ENCODE peak calls at places on chromosomes 4 and X, in nine cellular contexts. U is ovary, O is progenitor cell of endocrine pancreas, Y is AG09309, Z is SK-N-SH, N is psoas muscle, S is brain microvascular endothelial cell, X is kidney, A is lower leg skin. T is an unnamed sample.

GRCh38 chr4:78057600-78058560 is 757 bp downstream of the FRAS1 start:
- DNase-seq in U (peak), O (peak), Y (no peak), Z (peak), N (peak), S (peak), X (peak), A (peak), T (peak)

GRCh38 chr4:5824635-5825034 is 68.3 kb downstream of the CRMP1 start:
- DNase-seq in U (no peak), O (no peak), Y (no peak), Z (peak), N (no peak), S (peak), X (no peak), A (no peak), T (no peak)

GRCh38 chrX:50617183-50617582 is 146.6 kb upstream of the DGKK start:
- DNase-seq in U (no peak), O (no peak), Y (no peak), Z (no peak), N (no peak), S (no peak), X (no peak), A (no peak), T (no peak)

GRCh38 chrX:126395909-126396308 is 156.7 kb downstream of the DCAF12L1 start:
- DNase-seq in U (no peak), O (no peak), Y (no peak), Z (no peak), N (no peak), S (no peak), X (no peak), A (no peak), T (no peak)

GRCh38 chr4:47002593-47002992 is 9.2 kb upstream of the GABRA4 start:
- DNase-seq in U (no peak), O (no peak), Y (no peak), Z (no peak), N (no peak), S (peak), X (no peak), A (no peak), T (no peak)

GRCh38 chr4:137677851-137678250 is 145.6 kb upstream of the PCDH18 start:
- DNase-seq in U (no peak), O (no peak), Y (peak), Z (no peak), N (no peak), S (no peak), X (no peak), A (no peak), T (no peak)

GRCh38 chr4:188387134-188387791 is 248.0 kb downstream of the TRIML1 start:
- DNase-seq in U (no peak), O (no peak), Y (no peak), Z (no peak), N (no peak), S (peak), X (no peak), A (no peak), T (no peak)

GRCh38 chrX:75781618-75782017 is 3.4 kb downstream of the MAGEE2 start:
- DNase-seq in U (no peak), O (no peak), Y (no peak), Z (peak), N (no peak), S (no peak), X (peak), A (no peak), T (no peak)

GRCh38 chr4:52483186-52483585 is 175.9 kb downstream of the USP46 start:
- DNase-seq in U (no peak), O (no peak), Y (no peak), Z (peak), N (no peak), S (no peak), X (no peak), A (no peak), T (no peak)

GRCh38 chrX:136125106-136125505 is 22.2 kb upstream of the FHL1 start:
- DNase-seq in U (no peak), O (no peak), Y (no peak), Z (no peak), N (no peak), S (no peak), X (no peak), A (no peak), T (no peak)

GRCh38 chr4:130424211-130424610 is 1328.3 kb downstream of the C4orf33 start:
- DNase-seq in U (no peak), O (no peak), Y (no peak), Z (no peak), N (no peak), S (no peak), X (no peak), A (no peak), T (no peak)

GRCh38 chr4:151302432-151302831 is 23.0 kb downstream of the SH3D19 start:
- DNase-seq in U (no peak), O (no peak), Y (no peak), Z (no peak), N (no peak), S (no peak), X (no peak), A (no peak), T (no peak)

GRCh38 chr4:4859010-4859798 is at the start of gene MSX1:
- DNase-seq in U (peak), O (peak), Y (peak), Z (peak), N (peak), S (peak), X (peak), A (peak), T (peak)

GRCh38 chrX:7462110-7462509 is 314.2 kb upstream of the PUDP start:
- DNase-seq in U (no peak), O (no peak), Y (no peak), Z (no peak), N (no peak), S (no peak), X (no peak), A (no peak), T (no peak)

GRCh38 chr4:71187399-71188196 is 151.2 kb upstream of the SLC4A4 start:
- DNase-seq in U (no peak), O (peak), Y (peak), Z (no peak), N (peak), S (no peak), X (peak), A (peak), T (no peak)

GRCh38 chr4:61520688-61521160 is 320.6 kb downstream of the ADGRL3 start:
- DNase-seq in U (no peak), O (no peak), Y (no peak), Z (no peak), N (no peak), S (peak), X (no peak), A (no peak), T (no peak)

DNA sequence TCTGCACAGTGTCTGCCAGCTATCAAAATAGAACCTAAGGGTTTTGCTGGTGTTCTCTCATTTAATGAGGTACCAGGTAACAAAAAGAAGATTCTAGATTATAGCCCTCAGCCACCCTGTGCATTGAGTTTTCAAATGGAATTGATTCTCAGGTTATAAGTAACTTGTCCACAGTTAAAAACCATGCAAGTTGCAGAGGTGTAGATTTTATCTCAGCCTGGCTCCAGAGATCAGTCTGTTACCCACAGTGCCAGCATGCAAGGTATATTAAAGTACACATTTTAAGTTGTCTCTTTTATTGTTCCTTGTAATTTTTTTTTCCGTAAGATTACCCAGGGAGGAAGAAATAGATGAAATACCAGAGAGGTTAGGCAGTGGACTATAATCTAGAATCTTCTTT is 59.7 kb downstream of the RAPGEF2 start:
- DNase-seq in U (no peak), O (no peak), Y (no peak), Z (no peak), N (no peak), S (no peak), X (no peak), A (no peak), T (no peak)
- TF ChIP-seq CTCF in U (no peak), O (no peak), Y (no peak), Z (no peak), N (no peak), S (no peak), X (no peak), A (no peak), T (no peak)

DNA sequence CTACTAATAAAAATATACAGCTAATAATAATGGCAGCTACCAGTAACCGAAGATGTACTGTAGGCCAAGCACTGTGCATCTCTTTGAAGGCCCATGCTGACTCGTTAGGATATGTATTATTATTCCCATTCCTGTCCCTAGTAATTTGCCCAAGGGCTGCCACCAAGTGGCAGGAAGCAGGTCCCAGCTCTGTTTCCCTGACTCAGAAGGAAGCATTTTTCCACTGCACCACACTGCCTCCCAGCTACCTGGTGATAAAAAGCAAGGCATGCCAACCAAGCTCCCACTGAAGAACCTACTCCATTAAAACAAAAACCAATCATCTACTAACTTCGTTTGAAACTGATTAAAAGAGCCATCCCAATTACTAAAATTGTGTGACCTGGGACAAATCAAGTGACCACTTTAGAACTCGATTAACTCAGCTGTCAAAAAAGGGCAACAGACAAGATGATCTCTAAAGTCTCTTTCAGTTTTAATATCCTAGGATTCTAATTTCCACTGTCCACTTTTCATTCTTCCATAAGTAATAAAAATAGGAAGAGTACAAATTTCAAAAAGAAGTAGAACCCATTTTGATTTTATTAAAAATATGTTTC is 24.3 kb upstream of the PGM2 start:
- DNase-seq in U (peak), O (peak), Y (no peak), Z (peak), N (no peak), S (peak), X (no peak), A (no peak), T (no peak)
- TF ChIP-seq CTCF in U (no peak), O (peak), Y (peak), Z (peak), N (peak), S (peak), X (peak), A (no peak), T (peak)

GRCh38 chr4:10090467-10091250 is 25.9 kb downstream of the WDR1 start:
- DNase-seq in U (no peak), O (no peak), Y (no peak), Z (no peak), N (peak), S (no peak), X (peak), A (no peak), T (no peak)

GRCh38 chr4:10087152-10087791 is 29.3 kb downstream of the WDR1 start:
- DNase-seq in U (no peak), O (no peak), Y (no peak), Z (no peak), N (peak), S (no peak), X (peak), A (no peak), T (no peak)

GRCh38 chr4:10088135-10089010 is 28.2 kb downstream of the WDR1 start:
- DNase-seq in U (no peak), O (no peak), Y (no peak), Z (no peak), N (peak), S (no peak), X (peak), A (no peak), T (no peak)

GRCh38 chr4:10091531-10092181 is 24.9 kb downstream of the WDR1 start:
- DNase-seq in U (no peak), O (no peak), Y (no peak), Z (no peak), N (peak), S (no peak), X (peak), A (no peak), T (no peak)

DNA sequence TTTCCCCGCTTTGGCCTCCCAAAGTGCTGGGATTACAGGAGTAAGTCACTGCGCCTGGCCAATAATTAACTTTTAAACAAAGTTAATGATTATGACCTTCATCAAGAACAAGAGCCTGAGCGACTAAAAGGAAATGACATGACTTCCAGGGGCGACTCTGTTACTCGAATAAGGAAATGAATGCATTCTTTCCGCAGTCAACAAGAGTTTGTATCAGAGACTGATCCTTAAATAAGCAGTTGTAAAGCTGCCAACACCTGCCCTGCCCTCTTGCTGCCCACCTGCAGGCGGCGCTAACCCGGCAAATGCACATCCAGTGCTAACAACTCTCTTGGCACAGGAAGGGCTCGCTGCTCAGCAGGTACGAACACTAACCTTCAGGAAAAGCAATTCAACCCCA is 27.3 kb downstream of the WDR1 start:
- DNase-seq in U (no peak), O (no peak), Y (no peak), Z (no peak), N (peak), S (no peak), X (peak), A (no peak), T (no peak)
- TF ChIP-seq CTCF in U (no peak), O (peak), Y (peak), Z (peak), N (peak), S (peak), X (peak), A (no peak), T (peak)

DNA sequence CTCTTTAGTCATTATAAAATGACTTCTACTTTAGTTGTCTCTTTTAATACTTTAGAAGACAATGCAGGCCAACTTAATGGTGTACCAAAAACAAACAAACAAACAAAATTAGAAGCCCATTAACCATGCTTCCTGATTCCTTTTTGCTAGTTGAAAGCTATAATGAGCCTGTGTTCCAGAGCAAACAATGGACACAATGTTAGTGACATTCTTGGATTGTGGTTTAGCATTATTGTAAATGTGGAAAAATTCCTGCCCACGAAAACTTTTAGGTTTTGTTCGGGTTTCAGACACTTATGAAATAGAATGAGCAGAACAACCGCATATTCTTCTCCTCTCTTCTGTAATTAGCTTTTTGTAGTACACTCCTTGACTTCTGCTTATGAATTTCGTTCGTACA is 1682.7 kb upstream of the PCDH7 start:
- DNase-seq in U (no peak), O (no peak), Y (no peak), Z (no peak), N (no peak), S (no peak), X (no peak), A (no peak), T (no peak)
- TF ChIP-seq CTCF in U (no peak), O (no peak), Y (no peak), Z (no peak), N (no peak), S (no peak), X (no peak), A (no peak), T (no peak)

GRCh38 chr4:72971572-72971971 is 97.9 kb downstream of the COX18 start:
- DNase-seq in U (no peak), O (no peak), Y (peak), Z (no peak), N (no peak), S (peak), X (no peak), A (no peak), T (no peak)
- TF ChIP-seq CTCF in U (no peak), O (no peak), Y (no peak), Z (no peak), N (no peak), S (no peak), X (no peak), A (no peak), T (no peak)

GRCh38 chr4:89868999-89869589 is 25.6 kb upstream of the MMRN1 start:
- DNase-seq in U (no peak), O (no peak), Y (no peak), Z (no peak), N (no peak), S (no peak), X (no peak), A (no peak), T (no peak)
- TF ChIP-seq CTCF in U (no peak), O (peak), Y (peak), Z (peak), N (no peak), S (peak), X (peak), A (no peak), T (peak)

GRCh38 chr4:13907255-13907751 is 279.8 kb upstream of the BOD1L1 start:
- DNase-seq in U (no peak), O (no peak), Y (peak), Z (no peak), N (no peak), S (peak), X (no peak), A (no peak), T (no peak)
- TF ChIP-seq CTCF in U (no peak), O (peak), Y (peak), Z (peak), N (no peak), S (peak), X (no peak), A (no peak), T (no peak)

GRCh38 chr4:159368320-159368719 is 265.4 kb downstream of the RAPGEF2 start:
- DNase-seq in U (no peak), O (no peak), Y (no peak), Z (no peak), N (no peak), S (no peak), X (no peak), A (no peak), T (no peak)
- TF ChIP-seq CTCF in U (no peak), O (no peak), Y (no peak), Z (no peak), N (no peak), S (no peak), X (no peak), A (no peak), T (no peak)

T was measured in suprapubic skin.